ENCODE peak calls at places on chromosomes 2 and 18, in six cellular contexts. L is HepG2, Y is A549, G is NB4, V is GM12878, D is endothelial cell of umbilical vein. Q is an unnamed sample.

GRCh38 chr2:234425923-234426603 is 70.8 kb downstream of the ARL4C start:
- DNase-seq in V (peak), D (no peak), Y (no peak), G (peak), L (no peak), Q (no peak)

GRCh38 chr2:25697559-25698341 is 24.4 kb upstream of the DTNB start:
- DNase-seq in V (no peak), D (no peak), Y (no peak), L (no peak), G (no peak), Q (no peak)

GRCh38 chr18:13173573-13173972 is 45.0 kb upstream of the LDLRAD4 start:
- DNase-seq in L (no peak), Y (no peak), D (no peak), G (no peak), V (no peak), Q (no peak)

GRCh38 chr18:13266208-13267100 is 47.9 kb downstream of the LDLRAD4 start:
- DNase-seq in D (no peak), L (no peak), V (no peak), G (no peak), Y (no peak), Q (no peak)

GRCh38 chr2:113720167-113720566 is 36.3 kb downstream of the SLC35F5 start:
- DNase-seq in G (no peak), V (no peak), L (peak), D (peak), Y (peak), Q (no peak)

GRCh38 chr18:61502472-61502871 is 169.2 kb downstream of the CDH20 start:
- DNase-seq in G (peak), V (peak), D (peak), Y (peak), L (peak), Q (peak)

GRCh38 chr2:201157694-201158093 is 25.2 kb upstream of the CASP10 start:
- DNase-seq in D (no peak), V (no peak), G (peak), L (no peak), Y (no peak), Q (no peak)

GRCh38 chr2:68577183-68577582 is 66.2 kb upstream of the PROKR1 start:
- DNase-seq in D (no peak), V (no peak), L (no peak), Y (no peak), G (no peak), Q (no peak)

GRCh38 chr2:7392076-7392787 is 475.0 kb downstream of the RNF144A start:
- DNase-seq in L (no peak), D (no peak), V (no peak), G (no peak), Y (no peak), Q (no peak)

GRCh38 chr2:120551540-120551939 is 184.1 kb upstream of the GLI2 start:
- DNase-seq in Y (no peak), L (no peak), D (peak), V (no peak), G (peak), Q (no peak)

GRCh38 chr2:126898636-126899035 is at the start of gene TEX51:
- DNase-seq in Y (no peak), V (no peak), D (no peak), L (no peak), G (no peak), Q (no peak)

GRCh38 chr2:58484201-58484600 is 243.1 kb upstream of the FANCL start:
- DNase-seq in D (no peak), L (no peak), V (no peak), Y (no peak), G (no peak), Q (no peak)

GRCh38 chr18:78416853-78417252 is 562.8 kb upstream of the SALL3 start:
- DNase-seq in G (no peak), D (no peak), Y (no peak), L (no peak), V (no peak), Q (no peak)

GRCh38 chr18:78632111-78632541 is 347.5 kb upstream of the SALL3 start:
- DNase-seq in L (no peak), D (no peak), V (no peak), Y (peak), G (peak), Q (no peak)

GRCh38 chr2:3611136-3611535 is 16.2 kb downstream of the COLEC11 start:
- DNase-seq in G (no peak), D (no peak), Y (no peak), L (no peak), V (no peak), Q (no peak)

GRCh38 chr2:204853905-204854304 is 308.6 kb downstream of the PARD3B start:
- DNase-seq in L (no peak), Y (no peak), V (no peak), G (no peak), D (no peak), Q (no peak)

GRCh38 chr2:199261221-199261620 is 196.5 kb downstream of the SATB2 start:
- DNase-seq in Y (peak), D (peak), L (no peak), G (no peak), V (no peak), Q (peak)

GRCh38 chr2:204604061-204604460 is 58.8 kb downstream of the PARD3B start:
- DNase-seq in L (no peak), D (peak), G (no peak), Y (no peak), V (no peak), Q (no peak)

GRCh38 chr2:101972621-101973434 is 18.9 kb upstream of the IL1R2 start:
- DNase-seq in V (no peak), D (no peak), G (peak), L (no peak), Y (no peak), Q (no peak)

GRCh38 chr2:79383681-79384080 is 129.2 kb upstream of the CTNNA2 start:
- DNase-seq in G (no peak), L (no peak), Y (no peak), D (no peak), V (no peak), Q (no peak)

GRCh38 chr2:24164416-24164973 is 10.4 kb upstream of the FAM228A start:
- DNase-seq in V (peak), L (peak), G (peak), Y (peak), D (no peak), Q (peak)

GRCh38 chr18:79507546-79508480 is 112.1 kb downstream of the NFATC1 start:
- DNase-seq in D (peak), Y (no peak), G (peak), V (no peak), L (no peak), Q (no peak)

GRCh38 chr2:106129592-106129991 is 64.5 kb downstream of the UXS1 start:
- DNase-seq in V (no peak), G (no peak), D (no peak), L (no peak), Y (no peak), Q (no peak)

GRCh38 chr2:234496835-234497591 is at the start of gene ARL4C:
- DNase-seq in D (peak), Y (peak), V (no peak), G (no peak), L (peak), Q (no peak)

GRCh38 chr2:14633031-14633430 is 514 bp downstream of the LRATD1 start:
- DNase-seq in L (no peak), G (no peak), V (no peak), Y (no peak), D (no peak), Q (no peak)

GRCh38 chr2:92074549-92074898 is 2796.7 kb upstream of the TEKT4 start:
- DNase-seq in D (no peak), V (no peak), Y (no peak), G (no peak), L (no peak), Q (no peak)

GRCh38 chr2:181685150-181685688 is 4.9 kb upstream of the NEUROD1 start:
- DNase-seq in D (no peak), Y (no peak), V (no peak), L (no peak), G (peak), Q (no peak)

GRCh38 chr18:77100751-77101355 is 31.7 kb downstream of the MBP start:
- DNase-seq in V (no peak), Y (no peak), L (no peak), D (peak), G (no peak), Q (no peak)

GRCh38 chr2:209383212-209383611 is 40.6 kb upstream of the MAP2 start:
- DNase-seq in Y (peak), V (no peak), L (peak), D (peak), G (peak), Q (peak)

GRCh38 chr2:31108887-31109286 is 29.4 kb downstream of the GALNT14 start:
- DNase-seq in Y (no peak), L (no peak), G (no peak), D (no peak), V (no peak), Q (no peak)

GRCh38 chr2:113894156-113894743 is 4.4 kb downstream of the ACTR3 start:
- DNase-seq in D (peak), G (peak), Y (peak), L (peak), V (no peak), Q (peak)

GRCh38 chr18:57767259-57768050 is 35.7 kb downstream of the ATP8B1 start:
- DNase-seq in G (no peak), D (no peak), L (no peak), Y (no peak), V (no peak), Q (no peak)

GRCh38 chr2:170170281-170171035 is 7.5 kb upstream of the MYO3B start:
- DNase-seq in G (no peak), D (no peak), L (no peak), V (no peak), Y (no peak), Q (no peak)

GRCh38 chr2:75627902-75628504 is 18.6 kb upstream of the MRPL19 start:
- DNase-seq in Y (peak), V (no peak), L (peak), D (peak), G (peak), Q (peak)

GRCh38 chr2:64311948-64312621 is 141.9 kb upstream of the LGALSL start:
- DNase-seq in D (peak), V (no peak), Y (peak), G (peak), L (peak), Q (peak)

GRCh38 chr2:64262068-64262467 is 117.8 kb upstream of the PELI1 start:
- DNase-seq in V (no peak), Y (peak), D (peak), L (peak), G (no peak), Q (no peak)

GRCh38 chr2:166314022-166314759 is 61.6 kb downstream of the SCN9A start:
- DNase-seq in V (no peak), D (peak), L (peak), G (no peak), Y (peak), Q (no peak)
- TF ChIP-seq MAX in V (no peak), D (no peak), L (no peak), G (no peak), Y (no peak), Q (no peak)

DNA sequence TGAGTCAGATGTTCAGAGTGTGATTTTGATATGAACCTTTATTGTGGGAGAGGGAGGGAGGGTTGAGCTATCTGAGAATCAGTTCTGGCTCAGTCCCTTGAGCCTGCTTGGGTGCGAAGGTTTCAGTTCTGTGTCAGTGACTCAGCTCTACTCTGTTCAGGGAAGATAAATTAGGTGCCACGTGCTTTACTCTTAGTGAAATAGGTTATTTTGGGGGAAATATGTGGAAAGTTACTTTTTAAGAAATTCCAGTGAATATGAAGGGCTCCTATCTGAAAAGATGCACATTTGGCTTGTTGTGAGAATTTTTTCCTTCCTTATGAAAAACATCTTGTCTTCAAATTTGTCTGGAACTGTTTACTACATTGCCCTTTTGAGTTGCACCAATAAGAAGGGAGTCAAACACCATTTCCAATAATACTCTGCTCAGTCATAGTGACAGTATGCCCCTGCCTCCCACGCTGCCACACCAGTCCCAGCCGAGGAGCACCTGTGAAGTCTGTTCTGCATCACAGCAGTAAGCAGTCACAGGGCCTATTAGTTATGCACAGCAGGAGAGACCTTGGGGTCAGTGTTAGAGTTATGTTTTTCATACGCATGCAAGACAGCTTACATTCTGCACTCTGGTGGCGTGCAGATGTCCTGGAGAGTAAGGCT is 32.8 kb upstream of the DNAH7 start:
- DNase-seq in G (no peak), L (no peak), D (no peak), V (peak), Y (no peak), Q (no peak)
- TF ChIP-seq MAX in G (no peak), L (no peak), D (no peak), V (peak), Y (no peak), Q (no peak)

GRCh38 chr2:53969285-53970094 is 1.3 kb downstream of the PSME4 start:
- DNase-seq in L (peak), Y (peak), V (no peak), G (peak), D (peak), Q (peak)
- TF ChIP-seq MAX in L (peak), Y (peak), V (no peak), G (peak), D (no peak), Q (peak)

GRCh38 chr2:72925328-72925943 is 8.1 kb downstream of the EMX1 start:
- DNase-seq in Y (no peak), V (no peak), G (no peak), D (no peak), L (no peak), Q (no peak)
- TF ChIP-seq MAX in Y (no peak), V (no peak), G (no peak), D (no peak), L (no peak), Q (no peak)

GRCh38 chr2:95121495-95122196 is at the start of gene MRPS5:
- DNase-seq in L (peak), V (peak), G (peak), D (peak), Y (peak), Q (peak)

GRCh38 chr2:95122197-95122551 is 566 bp upstream of the MRPS5 start:
- DNase-seq in Y (peak), L (no peak), D (no peak), G (no peak), V (peak), Q (no peak)

GRCh38 chr2:95115418-95115817 is 6.2 kb downstream of the MRPS5 start:
- DNase-seq in V (peak), L (peak), G (peak), Y (peak), D (peak), Q (peak)

DNA sequence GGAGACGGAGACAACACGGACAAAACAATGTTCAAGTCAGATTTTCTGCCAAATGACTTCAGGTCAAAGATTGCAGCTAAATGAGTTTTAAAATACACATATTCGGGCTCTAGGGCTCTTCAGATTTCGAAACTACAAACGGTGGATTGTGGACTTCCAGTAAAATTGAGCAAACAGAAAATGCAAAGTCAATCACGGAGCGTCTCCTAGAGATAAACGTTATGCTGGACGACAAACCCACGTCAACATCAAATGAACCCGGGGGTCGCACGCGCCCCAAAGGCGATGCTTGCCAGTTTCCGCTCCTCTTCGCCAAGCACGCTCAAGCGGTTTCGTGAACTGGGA is 486 bp downstream of the MRPS5 start:
- DNase-seq in Y (no peak), G (no peak), L (peak), V (peak), D (peak), Q (no peak)
- TF ChIP-seq MAX in Y (no peak), G (no peak), L (no peak), V (no peak), D (no peak), Q (no peak)

GRCh38 chr18:11137400-11137799 is 12.0 kb downstream of the PIEZO2 start:
- DNase-seq in G (no peak), Y (no peak), D (no peak), L (no peak), V (no peak), Q (no peak)
- TF ChIP-seq MAX in G (no peak), Y (no peak), D (no peak), L (no peak), V (no peak), Q (no peak)

GRCh38 chr2:215667544-215668243 is 231.8 kb upstream of the FN1 start:
- DNase-seq in D (no peak), Y (no peak), G (no peak), V (no peak), L (no peak), Q (no peak)

GRCh38 chr2:215659650-215660049 is 223.8 kb upstream of the FN1 start:
- DNase-seq in L (no peak), Y (no peak), V (no peak), G (no peak), D (no peak), Q (no peak)

GRCh38 chr2:215668329-215668728 is 232.5 kb upstream of the FN1 start:
- DNase-seq in D (no peak), G (no peak), V (no peak), L (no peak), Y (no peak), Q (no peak)

GRCh38 chr2:215660687-215661086 is 224.8 kb upstream of the FN1 start:
- DNase-seq in D (no peak), Y (no peak), L (no peak), G (no peak), V (no peak), Q (no peak)

GRCh38 chr2:215664847-215665525 is 229.1 kb upstream of the FN1 start:
- DNase-seq in L (peak), Y (peak), V (peak), D (peak), G (peak), Q (peak)
- TF ChIP-seq MAX in L (no peak), Y (no peak), V (no peak), D (no peak), G (peak), Q (no peak)

GRCh38 chr2:232522014-232522854 is 2.0 kb downstream of the PRSS56 start:
- DNase-seq in G (peak), Y (peak), L (no peak), D (peak), V (no peak), Q (no peak)

GRCh38 chr2:232522855-232523681 is 2.9 kb downstream of the PRSS56 start:
- DNase-seq in V (no peak), L (no peak), G (no peak), Y (peak), D (no peak), Q (no peak)

GRCh38 chr2:232524771-232525170 is 1.2 kb upstream of the CHRND start:
- DNase-seq in G (no peak), Y (no peak), V (no peak), L (no peak), D (no peak), Q (no peak)

GRCh38 chr2:232525199-232525598 is 761 bp upstream of the CHRND start:
- DNase-seq in Y (no peak), V (no peak), D (no peak), G (no peak), L (no peak), Q (no peak)

DNA sequence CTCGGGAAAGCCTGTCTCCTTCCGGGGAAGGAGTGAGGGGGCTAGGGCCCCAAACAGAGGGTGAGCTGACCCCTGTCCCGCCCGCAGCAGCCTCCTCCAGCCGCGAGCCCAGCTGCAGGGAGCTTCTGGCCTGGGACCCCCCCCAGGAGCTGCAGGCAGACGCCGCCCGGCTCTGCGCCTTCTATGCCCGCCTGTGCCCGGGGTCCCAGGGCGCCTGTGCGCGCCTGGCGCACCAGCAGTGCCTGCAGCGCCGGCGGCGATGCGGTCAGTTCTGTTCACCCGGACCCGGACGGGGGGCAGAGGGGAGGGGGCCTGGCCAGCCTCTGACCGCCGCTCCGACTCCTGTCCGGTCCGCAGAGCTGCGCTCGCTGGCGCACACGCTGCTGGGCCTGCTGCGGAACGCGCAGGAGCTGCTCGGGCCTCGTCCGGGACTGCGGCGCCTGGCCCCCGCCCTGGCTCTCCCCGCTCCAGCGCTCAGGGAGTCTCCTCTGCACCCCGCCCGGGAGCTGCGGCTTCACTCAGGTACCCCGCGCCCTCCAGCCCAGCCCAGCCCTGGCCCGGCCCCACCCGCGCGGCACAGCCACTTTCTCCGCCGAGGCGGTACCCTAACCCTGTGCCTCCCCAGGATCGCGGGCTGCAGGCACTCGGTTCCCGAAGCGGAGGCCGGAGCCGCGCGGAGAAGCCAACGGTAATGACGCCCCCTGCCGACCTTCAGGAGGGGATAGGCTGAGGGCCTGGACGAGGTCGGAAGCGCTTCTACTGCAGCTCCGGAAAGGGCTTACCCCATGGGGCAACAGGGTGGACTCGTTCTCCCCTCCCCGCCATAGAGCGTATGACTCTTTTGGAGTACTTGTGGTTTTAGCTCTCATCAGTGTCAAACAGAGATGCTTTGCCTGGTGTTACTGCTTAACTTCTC is 2.0 kb upstream of the CHRND start:
- DNase-seq in Y (peak), L (peak), G (peak), V (no peak), D (peak), Q (no peak)
- TF ChIP-seq MAX in Y (peak), L (no peak), G (no peak), V (no peak), D (no peak), Q (no peak)

GRCh38 chr2:129330504-129330903 is 649.0 kb upstream of the RAB6C start:
- DNase-seq in V (no peak), G (no peak), Y (no peak), D (no peak), L (no peak), Q (no peak)

GRCh38 chr2:129334696-129335095 is 644.8 kb upstream of the RAB6C start:
- DNase-seq in L (no peak), D (no peak), Y (no peak), G (no peak), V (no peak), Q (no peak)

GRCh38 chr2:129329574-129329973 is 649.9 kb upstream of the RAB6C start:
- DNase-seq in G (no peak), V (no peak), D (no peak), L (no peak), Y (no peak), Q (no peak)

GRCh38 chr2:129334128-129334527 is 645.3 kb upstream of the RAB6C start:
- DNase-seq in D (no peak), L (no peak), V (no peak), G (no peak), Y (no peak), Q (no peak)

GRCh38 chr2:129331638-129332037 is 647.8 kb upstream of the RAB6C start:
- DNase-seq in Y (no peak), D (no peak), V (no peak), G (peak), L (no peak), Q (no peak)
- TF ChIP-seq MAX in Y (no peak), D (no peak), V (no peak), G (no peak), L (no peak), Q (no peak)

Q was measured in HCT116.